ENCODE peak calls at places on chromosomes 7 and 10, in five cellular contexts. A is GM12891, D is HepG2, T is lower leg skin, B is spleen. K is an unnamed sample.

GRCh38 chr10:75722609-75723008 is 291.2 kb downstream of the LRMDA start:
- DNase-seq in A (no peak), B (no peak), T (no peak), D (no peak), K (no peak)

GRCh38 chr10:79490400-79491081 is 21.8 kb upstream of the EIF5AL1 start:
- DNase-seq in B (no peak), A (no peak), D (no peak), T (peak; percentile 65), K (no peak)

GRCh38 chr10:14820775-14821154 is 17.1 kb downstream of the CDNF start:
- DNase-seq in A (no peak), T (no peak), B (no peak), D (no peak), K (no peak)

GRCh38 chr10:116070743-116071320 is 202.2 kb downstream of the GFRA1 start:
- DNase-seq in B (no peak), D (no peak), A (no peak), T (peak; percentile 77), K (no peak)

GRCh38 chr7:135981958-135982646 is 4.9 kb upstream of the MTPN start:
- DNase-seq in A (no peak), T (no peak), D (no peak), B (no peak), K (no peak)

GRCh38 chr7:13988011-13988410 is 1.5 kb downstream of the ETV1 start:
- DNase-seq in T (no peak), B (no peak), A (no peak), D (no peak), K (no peak)

GRCh38 chr7:124349443-124349842 is 316.6 kb upstream of the TMEM229A start:
- DNase-seq in T (no peak), D (no peak), B (no peak), A (no peak), K (no peak)

GRCh38 chr10:126133906-126134703 is 237.7 kb downstream of the FANK1 start:
- DNase-seq in D (no peak), T (no peak), A (no peak), B (no peak), K (peak; percentile 35)

GRCh38 chr7:149598721-149599308 is 101.2 kb upstream of the ZNF746 start:
- DNase-seq in B (no peak), A (peak; percentile 25), T (peak; percentile 42), D (peak; percentile 7), K (no peak)

GRCh38 chr7:82443801-82444219 is 233 bp upstream of the CACNA2D1 start:
- DNase-seq in T (peak; percentile 94), D (no peak), A (peak; percentile 20), B (peak; percentile 81), K (peak; percentile 93)

GRCh38 chr7:34260282-34260681 is 354.9 kb downstream of the BMPER start:
- DNase-seq in T (no peak), D (no peak), A (no peak), B (no peak), K (no peak)

GRCh38 chr7:43647772-43648643 is 65.1 kb downstream of the STK17A start:
- DNase-seq in A (no peak), B (peak; percentile 89), T (peak; percentile 90), D (peak; percentile 33), K (no peak)

GRCh38 chr10:43121444-43121843 is 16.8 kb upstream of the CSGALNACT2 start:
- DNase-seq in B (peak; percentile 67), A (no peak), T (peak; percentile 85), D (no peak), K (no peak)

GRCh38 chr10:97481071-97481470 is 17.2 kb downstream of the MMS19 start:
- DNase-seq in A (no peak), T (no peak), B (no peak), D (no peak), K (no peak)

DNA sequence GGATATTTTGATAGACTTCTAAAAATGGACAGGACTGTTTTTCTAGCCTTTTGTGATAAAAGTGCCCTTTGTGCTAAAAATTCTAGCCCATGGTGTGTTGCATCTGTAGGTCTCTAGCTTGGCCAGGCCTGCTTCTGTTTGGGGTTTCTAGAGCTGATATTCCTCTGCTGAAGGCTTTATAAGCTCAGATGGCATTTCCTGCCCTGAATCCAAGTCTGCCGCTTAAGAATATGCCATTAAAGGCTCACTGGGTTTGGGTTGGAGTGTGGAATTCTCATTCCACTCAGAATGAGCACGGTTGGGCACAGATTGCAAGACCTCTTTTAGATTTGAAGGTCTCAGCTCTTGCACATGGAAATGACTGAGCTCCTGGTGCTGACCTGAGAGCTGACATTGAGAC is 49.4 kb upstream of the IGFBP3 start:
- DNase-seq in A (no peak), D (no peak), T (peak; percentile 37), B (no peak), K (no peak)
- TF ChIP-seq POLR2A in A (no peak), D (no peak), T (no peak), B (no peak), K (no peak)

GRCh38 chr10:103695584-103696005 is 159.8 kb downstream of the SH3PXD2A start:
- DNase-seq in D (no peak), T (no peak), A (no peak), B (no peak), K (peak; percentile 29)

GRCh38 chr10:103697787-103698186 is 157.6 kb downstream of the SH3PXD2A start:
- DNase-seq in B (no peak), T (no peak), D (no peak), A (no peak), K (no peak)

GRCh38 chr10:103698266-103698665 is 157.1 kb downstream of the SH3PXD2A start:
- DNase-seq in D (no peak), T (no peak), A (no peak), B (no peak), K (no peak)

GRCh38 chr10:103696094-103696410 is 159.3 kb downstream of the SH3PXD2A start:
- DNase-seq in B (no peak), T (no peak), A (no peak), D (no peak), K (no peak)

GRCh38 chr10:103696411-103697145 is 158.8 kb downstream of the SH3PXD2A start:
- DNase-seq in B (peak; percentile 81), D (no peak), A (peak; percentile 75), T (peak; percentile 93), K (no peak)
- TF ChIP-seq POLR2A in B (no peak), D (no peak), A (no peak), T (no peak), K (no peak)

GRCh38 chr7:36048141-36048901 is 104.7 kb upstream of the EEPD1 start:
- DNase-seq in A (no peak), D (no peak), B (no peak), T (peak; percentile 81), K (no peak)

GRCh38 chr7:36044096-36044892 is 108.8 kb upstream of the EEPD1 start:
- DNase-seq in B (no peak), T (no peak), A (no peak), D (no peak), K (no peak)

GRCh38 chr7:36045275-36045674 is 107.8 kb upstream of the EEPD1 start:
- DNase-seq in B (no peak), D (no peak), T (no peak), A (no peak), K (no peak)

GRCh38 chr7:36047254-36047653 is 105.8 kb upstream of the EEPD1 start:
- DNase-seq in B (no peak), D (no peak), A (no peak), T (peak; percentile 52), K (no peak)

DNA sequence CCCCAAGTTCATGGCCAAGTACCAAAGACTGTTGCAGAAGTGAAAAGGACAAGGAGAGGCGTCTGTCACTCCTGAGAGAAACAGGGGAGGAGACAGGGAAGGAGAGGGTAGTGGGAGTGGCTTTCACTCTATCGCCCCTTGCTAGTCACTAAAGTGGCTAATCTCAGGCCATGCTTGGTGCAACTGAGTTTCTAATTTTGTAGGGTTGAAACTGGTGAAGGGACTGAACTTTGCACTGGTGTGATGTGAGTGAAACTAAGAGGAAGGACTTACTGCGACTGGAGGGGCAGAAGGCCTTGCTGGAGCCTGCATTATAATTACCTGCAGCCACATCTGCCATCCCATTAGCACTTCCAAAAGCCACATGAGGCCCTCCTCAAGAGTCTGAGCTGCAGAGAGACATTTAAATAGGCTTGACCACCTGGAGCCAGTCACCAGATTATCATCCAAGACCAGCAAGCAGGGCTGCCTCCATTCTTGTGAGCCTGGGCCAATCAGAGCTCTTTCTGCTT is 107.2 kb upstream of the EEPD1 start:
- DNase-seq in T (no peak), B (no peak), A (no peak), D (no peak), K (no peak)
- TF ChIP-seq POLR2A in T (no peak), B (no peak), A (no peak), D (no peak), K (no peak)

DNA sequence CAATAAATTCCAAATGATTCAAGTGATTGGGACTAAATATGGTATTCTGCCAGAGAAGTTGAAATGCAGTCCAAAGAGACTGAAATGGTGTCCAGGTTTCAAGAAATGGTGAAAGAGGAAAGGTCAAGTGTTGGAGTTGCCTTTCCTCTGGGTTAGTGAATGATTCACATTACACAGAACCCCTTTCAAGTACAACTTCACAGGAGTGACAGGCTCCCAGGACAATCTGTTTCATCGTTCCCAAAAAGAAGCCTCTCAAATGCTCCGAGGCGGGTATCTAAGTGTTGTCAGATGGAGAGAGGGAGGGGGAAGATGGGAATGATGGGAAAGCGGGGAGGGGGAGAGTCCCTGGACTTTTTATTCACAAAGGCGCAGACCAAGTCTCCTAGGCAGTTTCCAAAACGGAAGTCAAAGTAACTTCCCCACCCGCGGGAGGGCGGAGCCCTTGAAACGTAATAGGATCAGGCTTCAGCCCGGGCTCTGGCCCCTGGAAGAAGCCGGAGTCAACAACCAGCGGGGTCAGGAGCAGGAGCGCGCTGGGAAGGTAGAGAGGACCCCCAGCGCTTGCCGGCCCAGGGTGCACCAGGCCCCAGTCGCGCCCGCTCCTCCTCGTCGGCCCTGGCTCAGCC is 743 bp downstream of the SLC25A13 start:
- DNase-seq in A (peak; percentile 5), D (peak; percentile 88), T (peak; percentile 97), B (peak; percentile 95), K (peak; percentile 93)
- TF ChIP-seq POLR2A in A (peak; percentile 84), D (peak; percentile 89), T (peak; percentile 18), B (peak; percentile 21), K (no peak)

GRCh38 chr7:30285067-30285530 is 702 bp downstream of the ZNRF2 start:
- DNase-seq in B (peak; percentile 93), T (no peak), A (no peak), D (no peak), K (peak; percentile 26)
- TF ChIP-seq POLR2A in B (no peak), T (no peak), A (no peak), D (no peak), K (no peak)

GRCh38 chr7:83786858-83787257 is 137.9 kb upstream of the SEMA3E start:
- DNase-seq in T (no peak), B (no peak), A (no peak), D (no peak), K (no peak)
- TF ChIP-seq POLR2A in T (no peak), B (no peak), A (no peak), D (no peak), K (no peak)

GRCh38 chr7:41573881-41574280 is 129.0 kb downstream of the INHBA start:
- DNase-seq in B (no peak), D (no peak), A (no peak), T (no peak), K (no peak)
- TF ChIP-seq POLR2A in B (no peak), D (no peak), A (no peak), T (no peak), K (no peak)

K was measured in testis.